ENCODE peak calls at places on chromosomes 12 and 14, in seven cellular contexts. M is progenitor cell of endocrine pancreas; D is CD8-positive, alpha-beta T cell; X is astrocyte of the cerebellum; Y is nephron progenitor cell; O is AG04450; S is lower leg skin. R is an unnamed sample.

GRCh38 chr14:68365228-68365627 is 427.6 kb downstream of the ZFP36L1 start:
- DNase-seq in X (no peak), Y (no peak), D (no peak), S (no peak), M (no peak), O (peak; percentile 16), R (no peak)

GRCh38 chr12:66065623-66066022 is 64.9 kb downstream of the LLPH start:
- DNase-seq in M (no peak), D (no peak), Y (no peak), S (no peak), X (peak; percentile 53), O (no peak), R (no peak)

GRCh38 chr12:98645572-98646067 is 530 bp downstream of the APAF1 start:
- DNase-seq in O (no peak), S (peak; percentile 88), Y (no peak), X (no peak), D (no peak), M (no peak), R (no peak)

GRCh38 chr12:55818140-55818728 is 393 bp downstream of the ORMDL2 start:
- DNase-seq in Y (no peak), M (no peak), X (no peak), O (no peak), S (no peak), D (no peak), R (no peak)

GRCh38 chr12:89825591-89826449 is 117.2 kb upstream of the ATP2B1 start:
- DNase-seq in X (peak; percentile 13), S (no peak), M (no peak), D (no peak), Y (no peak), O (no peak), R (no peak)

GRCh38 chr14:102461490-102462317 is 47.9 kb downstream of the ANKRD9 start:
- DNase-seq in M (no peak), D (no peak), S (no peak), X (no peak), O (no peak), Y (no peak), R (no peak)

GRCh38 chr14:50320279-50320678 is 8.2 kb downstream of the DMAC2L start:
- DNase-seq in O (no peak), M (no peak), Y (no peak), S (no peak), X (no peak), D (no peak), R (no peak)

GRCh38 chr14:29262979-29263378 is 496.4 kb downstream of the FOXG1 start:
- DNase-seq in M (no peak), S (no peak), Y (no peak), X (no peak), D (no peak), O (no peak), R (no peak)

GRCh38 chr14:92959761-92960680 is 37.1 kb downstream of the CHGA start:
- DNase-seq in D (no peak), X (no peak), O (no peak), S (no peak), M (no peak), Y (no peak), R (no peak)

GRCh38 chr14:102146423-102146822 is 6.7 kb downstream of the WDR20 start:
- DNase-seq in Y (no peak), O (no peak), D (no peak), M (no peak), X (no peak), S (no peak), R (no peak)

GRCh38 chr12:109140560-109140959 is 24.2 kb downstream of the ACACB start:
- DNase-seq in X (no peak), Y (no peak), S (no peak), D (no peak), M (no peak), O (no peak), R (no peak)

GRCh38 chr12:102995372-102995771 is 37.9 kb downstream of the ASCL1 start:
- DNase-seq in Y (no peak), S (no peak), M (no peak), X (no peak), D (no peak), O (no peak), R (no peak)

GRCh38 chr12:86249856-86250255 is 6.3 kb downstream of the MGAT4C start:
- DNase-seq in Y (no peak), M (no peak), S (no peak), O (peak; percentile 16), D (no peak), X (peak; percentile 80), R (no peak)

GRCh38 chr14:92931681-92932447 is 8.9 kb downstream of the CHGA start:
- DNase-seq in S (no peak), Y (no peak), D (no peak), O (no peak), X (no peak), M (no peak), R (no peak)

GRCh38 chr12:41819948-41820347 is 324.7 kb downstream of the GXYLT1 start:
- DNase-seq in D (no peak), O (no peak), M (no peak), S (no peak), Y (no peak), X (no peak), R (no peak)

GRCh38 chr14:88194531-88194930 is 128.5 kb downstream of the KCNK10 start:
- DNase-seq in D (no peak), Y (no peak), O (no peak), X (no peak), M (no peak), S (no peak), R (no peak)

GRCh38 chr12:87427770-87428169 is 601.4 kb downstream of the C12orf50 start:
- DNase-seq in D (no peak), O (no peak), S (no peak), Y (no peak), X (no peak), M (no peak), R (no peak)

GRCh38 chr12:14326699-14327098 is 38.8 kb upstream of the ATF7IP start:
- DNase-seq in M (no peak), D (no peak), S (no peak), X (no peak), O (peak; percentile 18), Y (no peak), R (no peak)

GRCh38 chr14:94679106-94679819 is 67.1 kb downstream of the SERPINA3 start:
- DNase-seq in O (no peak), S (peak; percentile 50), M (no peak), D (no peak), X (no peak), Y (no peak), R (no peak)

GRCh38 chr12:99911076-99911475 is 73.7 kb downstream of the ANKS1B start:
- DNase-seq in M (no peak), S (no peak), Y (peak; percentile 4), O (peak; percentile 65), X (peak; percentile 81), D (no peak), R (no peak)

GRCh38 chr14:102071283-102071998 is 15.4 kb downstream of the HSP90AA1 start:
- DNase-seq in Y (no peak), O (peak; percentile 20), D (no peak), X (no peak), S (no peak), M (no peak), R (no peak)

GRCh38 chr12:46920503-46920902 is 94.7 kb upstream of the SLC38A4 start:
- DNase-seq in O (no peak), S (no peak), M (no peak), X (no peak), Y (no peak), D (no peak), R (no peak)

GRCh38 chr12:31306871-31307270 is 19.1 kb downstream of the SINHCAF start:
- DNase-seq in D (no peak), M (no peak), X (no peak), Y (no peak), S (no peak), O (no peak), R (no peak)

GRCh38 chr12:30862486-30862885 is 64.1 kb upstream of the TSPAN11 start:
- DNase-seq in M (no peak), O (no peak), Y (no peak), D (no peak), X (peak; percentile 46), S (no peak), R (no peak)

GRCh38 chr12:69433653-69434052 is 36.5 kb upstream of the FRS2 start:
- DNase-seq in Y (no peak), M (no peak), D (no peak), X (no peak), S (no peak), O (no peak), R (no peak)

GRCh38 chr12:116160196-116160595 is 117.3 kb downstream of the MED13L start:
- DNase-seq in M (no peak), D (no peak), Y (no peak), O (no peak), S (no peak), X (no peak), R (no peak)

DNA sequence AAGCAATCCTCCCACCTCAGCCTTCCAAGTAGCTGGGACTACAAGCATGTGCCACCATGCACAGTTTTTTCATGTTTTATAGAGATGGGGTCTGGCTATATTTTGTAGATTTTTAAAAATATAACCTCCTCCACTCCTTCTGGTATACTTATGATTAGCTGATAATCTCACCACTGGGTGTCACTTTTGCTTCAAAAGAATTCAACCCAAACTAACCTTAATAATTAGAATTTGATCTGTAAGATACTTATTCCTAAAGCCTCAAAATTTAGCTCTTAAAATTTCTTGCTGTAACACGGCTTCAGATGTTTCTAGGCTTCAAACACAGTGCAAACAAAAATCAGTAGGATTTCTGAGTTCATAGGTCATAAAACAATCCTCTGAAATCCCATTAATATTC is 130.3 kb downstream of the CEP83 start:
- DNase-seq in M (no peak), S (no peak), X (no peak), D (no peak), O (no peak), Y (no peak), R (no peak)
- TF ChIP-seq CTCF in M (no peak), S (no peak), X (no peak), D (no peak), O (peak; percentile 4), Y (no peak), R (no peak)

DNA sequence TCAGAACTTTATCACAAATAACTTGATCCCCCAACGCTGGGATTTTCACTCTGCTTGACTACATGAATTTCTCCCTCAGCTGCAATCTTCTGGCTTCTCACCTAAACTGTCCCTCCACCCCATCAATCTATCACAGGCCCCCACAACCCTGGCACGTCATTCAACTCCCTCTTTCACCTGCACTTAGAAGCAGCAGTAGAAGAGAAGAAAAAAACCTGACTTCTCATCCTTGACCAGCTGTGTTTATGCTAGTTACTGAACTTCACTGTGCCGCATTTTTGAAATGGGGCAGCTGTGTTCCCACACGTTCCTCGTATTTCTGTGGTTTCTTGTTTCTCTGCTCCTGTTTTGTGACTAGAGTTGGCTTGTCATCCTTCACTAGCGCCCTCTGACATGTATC is 35.0 kb downstream of the ITPR2 start:
- DNase-seq in M (no peak), S (no peak), Y (peak; percentile 6), O (peak; percentile 78), D (no peak), X (no peak), R (no peak)
- TF ChIP-seq CTCF in M (no peak), S (no peak), Y (no peak), O (no peak), D (no peak), X (no peak), R (no peak)

GRCh38 chr14:91484186-91484585 is 25.9 kb downstream of the PPP4R3A start:
- DNase-seq in M (no peak), O (no peak), S (no peak), X (no peak), Y (no peak), D (no peak), R (no peak)
- TF ChIP-seq CTCF in M (no peak), O (no peak), S (no peak), X (no peak), Y (no peak), D (peak; percentile 33), R (no peak)

GRCh38 chr14:58151701-58152568 is at the start of gene ARMH4:
- DNase-seq in Y (peak; percentile 90), X (peak; percentile 46), S (peak; percentile 94), M (peak; percentile 80), D (peak; percentile 36), O (peak; percentile 30), R (peak; percentile 75)
- TF ChIP-seq CTCF in Y (no peak), X (no peak), S (no peak), M (peak; percentile 41), D (no peak), O (no peak), R (no peak)

R was measured in endothelial cell.